ENCODE peak calls at places on chromosomes 16 and 17, in four cellular contexts. K is GM12865, B is lower lobe of right lung, G is SK-N-SH. D is an unnamed sample.

GRCh38 chr16:4133897-4134372 is 17.7 kb upstream of the ADCY9 start:
- DNase-seq in G (no peak), B (no peak), K (no peak), D (no peak)

GRCh38 chr17:48704521-48704920 is 17.8 kb downstream of the PRAC1 start:
- DNase-seq in G (no peak), K (no peak), B (no peak), D (no peak)

GRCh38 chr16:67580202-67580601 is 17.9 kb downstream of the CTCF start:
- DNase-seq in K (no peak), G (no peak), B (no peak), D (no peak)

GRCh38 chr17:57587201-57587870 is 157.8 kb downstream of the CCDC182 start:
- DNase-seq in K (no peak), G (no peak), B (no peak), D (no peak)

GRCh38 chr16:48525201-48526057 is 84.6 kb downstream of the N4BP1 start:
- DNase-seq in B (no peak), K (no peak), G (no peak), D (peak)

GRCh38 chr16:81446318-81447275 is 2.0 kb downstream of the CMIP start:
- DNase-seq in G (peak), B (no peak), K (peak), D (no peak)

GRCh38 chr16:30430428-30430970 is 669 bp upstream of the DCTPP1 start:
- DNase-seq in B (peak), K (no peak), G (peak), D (no peak)

GRCh38 chr17:63181856-63182255 is 215.8 kb downstream of the TANC2 start:
- DNase-seq in K (no peak), B (no peak), G (no peak), D (no peak)

GRCh38 chr16:86563489-86564345 is 2.9 kb upstream of the FOXC2 start:
- DNase-seq in G (peak), K (peak), B (peak), D (no peak)

GRCh38 chr17:33113281-33114010 is 121.8 kb downstream of the SPACA3 start:
- DNase-seq in B (no peak), K (no peak), G (peak), D (no peak)

GRCh38 chr16:9138731-9139501 is 47.5 kb downstream of the HAPSTR1 start:
- DNase-seq in K (peak), B (peak), G (peak), D (peak)

GRCh38 chr17:63041722-63042121 is 75.7 kb downstream of the TANC2 start:
- DNase-seq in G (no peak), K (no peak), B (no peak), D (no peak)

GRCh38 chr16:15539197-15539596 is 103.8 kb downstream of the MARF1 start:
- DNase-seq in G (no peak), B (no peak), K (peak), D (no peak)

GRCh38 chr17:64385187-64386083 is 5.2 kb downstream of the PECAM1 start:
- DNase-seq in B (no peak), K (peak), G (no peak), D (peak)

GRCh38 chr17:60720763-60721531 is 43.3 kb downstream of the BCAS3 start:
- DNase-seq in K (peak), B (no peak), G (peak), D (no peak)

GRCh38 chr17:57518587-57519118 is 226.4 kb downstream of the CCDC182 start:
- DNase-seq in K (no peak), B (no peak), G (peak), D (no peak)

DNA sequence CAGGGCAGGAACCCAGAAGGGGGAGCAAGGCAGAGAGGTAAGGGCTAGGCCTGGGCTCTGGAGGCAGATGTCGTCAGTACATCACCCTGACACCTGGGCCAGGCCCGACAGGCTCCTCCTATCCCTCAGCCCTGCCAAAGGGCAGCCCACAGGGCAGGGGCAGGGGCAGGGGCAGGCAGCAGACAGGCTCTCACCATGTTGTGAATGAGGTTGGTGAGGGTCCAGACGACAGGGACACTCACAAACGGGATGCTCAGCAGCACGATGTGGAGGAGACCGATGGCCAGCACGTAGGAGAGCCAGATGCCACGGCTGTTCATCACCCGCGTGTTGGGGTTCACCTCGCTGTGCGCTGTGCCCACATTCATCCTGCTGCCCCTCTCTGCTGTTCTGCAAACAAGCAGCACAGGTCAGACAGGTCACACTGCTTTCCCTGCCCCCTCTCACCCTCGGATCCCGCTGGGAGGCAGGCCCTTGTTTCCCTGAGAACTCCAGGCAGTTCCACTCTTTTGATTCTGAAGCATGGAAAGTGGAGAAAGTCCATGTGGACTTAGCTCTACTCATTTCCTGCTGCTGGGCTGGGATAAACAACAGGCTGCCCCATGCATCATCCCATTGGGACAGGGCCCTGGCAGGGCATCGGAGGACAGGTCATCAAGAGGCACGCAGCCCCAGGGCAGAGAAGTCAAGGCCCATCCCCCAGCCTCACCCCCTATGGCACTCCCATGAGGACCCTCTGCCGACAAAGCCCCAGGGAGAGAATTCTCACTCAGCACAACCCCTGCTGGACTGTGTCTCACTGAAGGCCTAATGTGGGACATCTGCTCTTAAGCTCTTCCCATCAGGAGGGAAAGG is 3.3 kb downstream of the ORMDL3 start:
- DNase-seq in K (no peak), G (no peak), B (no peak), D (no peak)
- TF ChIP-seq CTCF in K (no peak), G (no peak), B (no peak), D (peak)

GRCh38 chr17:16506188-16506587 is 14.2 kb upstream of the LRRC75A start:
- DNase-seq in B (no peak), K (no peak), G (no peak), D (no peak)
- TF ChIP-seq CTCF in B (no peak), K (no peak), G (peak), D (peak)

GRCh38 chr16:19166500-19166899 is 1.5 kb upstream of the SYT17 start:
- DNase-seq in B (peak), K (no peak), G (no peak), D (no peak)

GRCh38 chr16:19169081-19169639 is 1.1 kb downstream of the SYT17 start:
- DNase-seq in B (no peak), K (no peak), G (peak), D (no peak)

GRCh38 chr16:19170043-19170655 is 2.1 kb downstream of the SYT17 start:
- DNase-seq in G (no peak), B (no peak), K (no peak), D (no peak)

GRCh38 chr16:19168173-19169080 is at the start of gene SYT17:
- DNase-seq in B (peak), K (no peak), G (peak), D (no peak)

DNA sequence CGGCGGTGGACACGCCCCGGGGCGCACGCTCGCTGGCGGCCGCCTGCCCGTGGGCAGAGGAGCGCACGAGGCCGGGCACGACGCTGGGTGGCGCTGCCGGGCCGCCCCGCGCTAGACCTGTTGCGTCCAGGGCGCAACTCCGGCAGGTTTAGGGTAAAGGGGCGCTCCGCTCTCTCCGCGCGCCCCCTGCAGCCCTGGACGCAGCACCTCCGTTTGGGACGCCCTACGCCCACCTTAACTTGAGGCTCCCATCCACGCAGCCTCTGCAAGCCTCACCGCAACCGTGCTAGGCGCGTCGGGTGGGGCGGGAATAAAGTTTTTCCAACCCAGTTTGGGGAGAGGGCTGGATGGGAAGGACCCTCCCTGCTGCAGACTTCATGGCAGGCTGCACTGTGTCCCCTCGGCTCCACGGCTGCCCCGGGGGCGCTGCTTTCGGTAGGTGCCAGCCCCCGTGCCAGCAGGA is 299 bp upstream of the SYT17 start:
- DNase-seq in G (peak), B (peak), K (peak), D (no peak)
- TF ChIP-seq CTCF in G (peak), B (peak), K (peak), D (peak)

DNA sequence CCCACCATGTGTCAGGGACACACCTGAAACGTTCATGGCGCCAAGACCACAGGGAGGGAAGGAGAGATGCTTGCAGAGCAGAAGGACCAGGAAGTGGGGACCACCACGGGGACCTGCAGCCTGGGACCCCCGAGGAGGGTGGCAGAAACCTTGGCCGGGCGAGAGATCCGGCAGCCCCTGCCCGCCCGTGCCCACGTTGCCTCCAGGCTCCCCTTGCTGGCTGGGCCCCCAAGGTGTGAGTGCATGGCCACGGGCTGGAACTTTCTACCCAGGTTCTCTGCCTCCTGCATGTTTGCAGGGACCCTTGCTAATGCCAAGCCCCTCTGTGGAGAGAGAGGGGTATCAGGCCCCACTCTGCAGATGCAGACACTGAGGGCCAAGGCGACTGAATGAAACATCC is 50.4 kb downstream of the USP22 start:
- DNase-seq in B (no peak), G (no peak), K (no peak), D (no peak)
- TF ChIP-seq CTCF in B (no peak), G (no peak), K (no peak), D (no peak)

GRCh38 chr16:35525979-35526590 is 2066.7 kb downstream of the TP53TG3F start:
- DNase-seq in K (no peak), B (no peak), G (peak), D (no peak)
- TF ChIP-seq CTCF in K (no peak), B (no peak), G (no peak), D (no peak)

GRCh38 chr17:44376124-44376523 is 12.5 kb upstream of the FAM171A2 start:
- DNase-seq in B (no peak), G (peak), K (no peak), D (no peak)
- TF ChIP-seq CTCF in B (peak), G (peak), K (peak), D (peak)

DNA sequence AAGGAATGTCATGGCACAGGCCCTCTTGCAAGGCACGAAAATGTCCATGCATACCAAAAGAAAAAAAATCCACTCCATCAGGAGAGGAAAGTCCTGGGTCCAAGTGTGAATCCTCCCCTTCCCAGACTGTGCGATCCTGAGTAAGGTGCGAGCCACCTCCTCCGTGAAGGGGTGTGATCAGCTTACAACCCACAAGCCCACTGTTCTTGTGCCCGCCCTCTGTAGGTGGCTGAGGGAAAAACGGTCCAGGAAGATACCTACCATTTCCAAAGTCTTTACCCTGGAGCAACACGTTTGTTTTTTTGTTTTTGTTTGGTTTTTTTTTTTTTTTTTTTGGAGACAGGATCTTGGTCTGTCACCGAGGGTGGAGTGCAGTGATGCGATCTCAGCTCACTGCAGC is 116.5 kb downstream of the ZNF423 start:
- DNase-seq in G (peak), K (no peak), B (no peak), D (no peak)
- TF ChIP-seq CTCF in G (peak), K (no peak), B (no peak), D (peak)

DNA sequence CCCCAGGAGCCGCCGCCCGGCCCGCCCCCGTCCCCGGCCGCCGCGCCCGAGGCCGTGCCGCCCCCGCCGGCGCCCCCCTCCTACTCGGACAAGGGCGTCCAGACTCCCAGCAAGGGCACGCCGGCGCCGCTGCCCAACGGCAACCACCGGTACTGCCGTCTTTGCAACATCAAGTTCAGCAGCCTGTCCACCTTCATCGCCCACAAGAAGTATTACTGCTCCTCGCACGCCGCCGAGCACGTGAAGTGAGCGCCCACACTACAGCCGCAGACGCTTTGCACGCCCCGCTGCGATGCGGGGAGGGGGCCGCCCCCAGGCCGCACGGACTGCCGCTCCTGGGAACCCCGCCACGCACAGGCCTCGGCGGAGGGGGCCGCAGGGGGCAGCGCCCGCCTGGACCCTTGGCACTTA is 35.5 kb upstream of the ZC3H18 start:
- DNase-seq in K (peak), B (peak), G (no peak), D (no peak)
- TF ChIP-seq CTCF in K (peak), B (no peak), G (no peak), D (no peak)

GRCh38 chr17:80637286-80637703 is 92.7 kb downstream of the RPTOR start:
- DNase-seq in B (no peak), G (no peak), K (no peak), D (no peak)

GRCh38 chr17:80633994-80634566 is 89.4 kb downstream of the RPTOR start:
- DNase-seq in K (no peak), G (no peak), B (no peak), D (no peak)

GRCh38 chr17:80639658-80640057 is 95.0 kb downstream of the RPTOR start:
- DNase-seq in G (no peak), K (no peak), B (no peak), D (no peak)

GRCh38 chr17:80633197-80633596 is 88.6 kb downstream of the RPTOR start:
- DNase-seq in K (no peak), G (no peak), B (no peak), D (no peak)

DNA sequence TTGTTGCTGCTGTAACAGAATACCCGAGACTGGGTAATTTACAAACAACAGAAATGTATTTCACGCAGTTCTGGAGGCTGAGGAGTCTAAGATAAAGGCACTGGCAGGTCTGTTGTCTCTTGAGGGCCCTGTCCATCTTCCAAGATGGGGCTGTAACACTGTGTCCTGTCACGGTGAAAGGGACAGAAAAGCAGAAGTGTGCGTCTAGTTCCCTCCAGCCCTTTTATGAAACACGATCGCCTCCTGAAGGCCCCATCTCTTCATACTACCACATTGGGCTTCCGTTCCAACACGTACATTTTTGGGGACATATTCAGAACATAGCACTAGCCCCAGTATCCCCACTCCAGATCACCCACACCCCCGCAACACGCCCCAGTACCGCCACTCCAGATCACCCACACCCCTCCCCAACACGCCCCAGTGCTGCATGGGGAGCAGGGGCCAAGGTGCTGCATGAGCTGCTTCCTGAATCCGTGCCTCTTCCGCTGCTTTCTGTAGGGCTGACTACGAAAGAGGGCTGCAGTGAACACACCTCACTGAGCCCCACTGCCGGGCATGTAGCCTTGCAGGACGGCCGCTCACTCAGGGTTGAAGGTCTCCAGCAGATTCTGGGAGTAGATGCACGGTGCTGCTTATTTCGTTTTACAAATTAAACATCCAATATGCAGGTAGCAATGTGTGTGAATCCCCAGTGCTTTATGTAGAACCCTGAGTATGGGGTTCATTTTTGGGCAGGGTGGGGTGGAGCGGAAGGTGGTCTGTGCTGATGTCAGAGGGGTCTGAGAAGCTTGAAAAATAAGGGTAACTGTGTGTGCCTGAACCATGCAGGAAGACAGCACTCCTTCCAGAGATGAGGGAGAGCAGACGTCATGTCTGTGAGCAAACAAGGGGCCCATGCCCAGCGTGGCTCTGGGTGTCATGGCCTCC is 92.0 kb downstream of the RPTOR start:
- DNase-seq in G (no peak), B (no peak), K (no peak), D (no peak)
- TF ChIP-seq CTCF in G (no peak), B (no peak), K (no peak), D (no peak)

DNA sequence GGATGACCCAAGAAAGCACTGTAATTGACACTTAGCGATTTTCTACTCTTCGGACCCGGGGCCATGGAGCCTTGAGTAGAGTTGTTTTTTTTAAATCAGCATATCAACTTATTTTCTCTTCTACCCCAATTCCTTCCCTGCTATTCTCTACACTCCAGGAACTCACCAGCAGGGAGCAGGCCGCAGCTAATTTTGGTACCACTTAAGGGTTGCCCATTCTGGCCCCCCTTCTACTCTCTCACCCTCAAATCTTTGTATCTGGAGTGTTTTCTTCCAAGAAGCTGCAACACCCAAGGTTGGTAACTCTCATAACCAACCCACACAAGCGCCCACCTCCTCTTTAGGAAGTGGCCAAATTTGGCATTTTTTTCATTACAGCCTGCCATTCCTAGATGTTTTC is 5.5 kb upstream of the ERAL1 start:
- DNase-seq in G (peak), K (no peak), B (peak), D (peak)
- TF ChIP-seq CTCF in G (peak), K (no peak), B (no peak), D (no peak)